ENCODE peak calls at places on chromosome 1, in five cellular contexts. I is RKO, A is tibial artery, V is T-helper 2 cell, S is lower lobe of right lung. Q is an unnamed sample.

GRCh38 chr1:242523282-242523967 is 1.1 kb downstream of the PLD5 start:
- DNase-seq in S (no peak), A (no peak), I (no peak), V (no peak), Q (no peak)

GRCh38 chr1:1435094-1435903 is at the start of gene VWA1:
- DNase-seq in I (peak), S (peak), A (peak), V (peak), Q (peak)

GRCh38 chr1:58784758-58785423 is 1.0 kb upstream of the JUN start:
- DNase-seq in I (peak), V (peak), S (peak), A (peak), Q (peak)

GRCh38 chr1:3790501-3790923 is 5.8 kb downstream of the LRRC47 start:
- DNase-seq in V (no peak), A (no peak), S (peak), I (no peak), Q (no peak)

GRCh38 chr1:109274533-109275476 is 8.1 kb downstream of the PSRC1 start:
- DNase-seq in A (peak), S (peak), I (no peak), V (no peak), Q (no peak)

GRCh38 chr1:193125369-193125768 is 3.5 kb downstream of the CDC73 start:
- DNase-seq in A (no peak), V (no peak), S (no peak), I (no peak), Q (no peak)

GRCh38 chr1:114316204-114316603 is 162.5 kb upstream of the SYT6 start:
- DNase-seq in A (no peak), S (no peak), V (no peak), I (no peak), Q (no peak)

GRCh38 chr1:201771466-201771865 is 57.5 kb upstream of the IPO9 start:
- DNase-seq in I (no peak), A (no peak), S (no peak), V (no peak), Q (no peak)

GRCh38 chr1:41019353-41019745 is 2.2 kb downstream of the SLFNL1 start:
- DNase-seq in I (no peak), A (no peak), S (no peak), V (no peak), Q (no peak)

GRCh38 chr1:200406161-200406797 is 3.6 kb downstream of the ZNF281 start:
- DNase-seq in S (no peak), V (no peak), A (no peak), I (no peak), Q (no peak)

GRCh38 chr1:185284533-185285244 is 32.4 kb downstream of the IVNS1ABP start:
- DNase-seq in S (no peak), I (no peak), V (no peak), A (no peak), Q (no peak)

GRCh38 chr1:19645544-19646252 is 1.6 kb downstream of the NBL1 start:
- DNase-seq in S (no peak), A (no peak), V (no peak), I (no peak), Q (no peak)

GRCh38 chr1:67429011-67429527 is 1.1 kb downstream of the SERBP1 start:
- DNase-seq in A (peak), V (peak), I (peak), S (no peak), Q (peak)

GRCh38 chr1:31600641-31601040 is 16.8 kb upstream of the HCRTR1 start:
- DNase-seq in V (no peak), S (no peak), A (no peak), I (no peak), Q (no peak)

GRCh38 chr1:18045206-18045605 is 62.4 kb upstream of the IGSF21 start:
- DNase-seq in I (no peak), A (no peak), V (no peak), S (no peak), Q (no peak)

GRCh38 chr1:245411245-245411644 is 256.5 kb downstream of the KIF26B start:
- DNase-seq in V (no peak), S (no peak), I (no peak), A (no peak), Q (no peak)

GRCh38 chr1:33014464-33015170 is 22.1 kb downstream of the AK2 start:
- DNase-seq in S (no peak), V (no peak), I (no peak), A (no peak), Q (no peak)

GRCh38 chr1:15788624-15789301 is 18.7 kb downstream of the UQCRHL start:
- DNase-seq in I (peak), S (no peak), V (no peak), A (no peak), Q (no peak)

GRCh38 chr1:81424056-81424455 is 376.7 kb upstream of the ADGRL2 start:
- DNase-seq in S (no peak), V (no peak), I (no peak), A (no peak), Q (no peak)

GRCh38 chr1:222616535-222616934 is 1.4 kb upstream of the MIA3 start:
- DNase-seq in V (no peak), I (peak), S (no peak), A (no peak), Q (no peak)

GRCh38 chr1:230288641-230289349 is 137.3 kb downstream of the PGBD5 start:
- DNase-seq in I (no peak), S (no peak), V (no peak), A (no peak), Q (no peak)

GRCh38 chr1:3222042-3222692 is 153.2 kb downstream of the PRDM16 start:
- DNase-seq in I (no peak), S (peak), A (peak), V (no peak), Q (no peak)

GRCh38 chr1:54581621-54582035 is 33.6 kb downstream of the ACOT11 start:
- DNase-seq in V (no peak), A (peak), I (peak), S (peak), Q (no peak)